ENCODE peak calls at places on chromosome 21, in seven cellular contexts. T, Q, R, A, C, V and O are unnamed samples.

GRCh38 chr21:44018127-44018526 is 6.0 kb downstream of the TRAPPC10 start:
- DNase-seq in T (no peak), Q (no peak), R (no peak), A (no peak), C (no peak), V (no peak), O (no peak)

GRCh38 chr21:41836166-41837015 is 42.8 kb downstream of the PRDM15 start:
- DNase-seq in T (no peak), Q (peak; percentile 52), R (no peak), A (no peak), C (no peak), V (no peak), O (no peak)

GRCh38 chr21:42570841-42571387 is 57.3 kb downstream of the SLC37A1 start:
- DNase-seq in T (no peak), Q (peak; percentile 65), R (no peak), A (no peak), C (peak; percentile 73), V (peak; percentile 8), O (peak; percentile 79)

GRCh38 chr21:35075546-35075945 is 26.4 kb upstream of the RUNX1 start:
- DNase-seq in T (no peak), Q (no peak), R (no peak), A (no peak), C (no peak), V (no peak), O (no peak)

GRCh38 chr21:29718081-29718815 is 221.5 kb downstream of the GRIK1 start:
- DNase-seq in T (no peak), Q (no peak), R (no peak), A (no peak), C (no peak), V (no peak), O (no peak)

GRCh38 chr21:20971296-20971921 is 26.8 kb upstream of the NCAM2 start:
- DNase-seq in T (peak; percentile 56), Q (no peak), R (no peak), A (no peak), C (no peak), V (peak; percentile 23), O (peak; percentile 74)

GRCh38 chr21:40386301-40386911 is 460.6 kb downstream of the DSCAM start:
- DNase-seq in T (peak; percentile 23), Q (peak; percentile 81), R (no peak), A (peak; percentile 31), C (peak; percentile 56), V (peak; percentile 34), O (peak; percentile 37)

GRCh38 chr21:36135391-36136094 is 664 bp downstream of the CBR3 start:
- DNase-seq in T (peak; percentile 75), Q (peak; percentile 75), R (no peak), A (peak; percentile 73), C (peak; percentile 70), V (peak; percentile 62), O (peak; percentile 39)

GRCh38 chr21:43921979-43922945 is 57.2 kb downstream of the AGPAT3 start:
- DNase-seq in T (no peak), Q (no peak), R (peak; percentile 69), A (no peak), C (no peak), V (no peak), O (peak; percentile 15)

GRCh38 chr21:26965567-26966359 is 1.1 kb downstream of the ADAMTS5 start:
- DNase-seq in T (no peak), Q (peak; percentile 67), R (no peak), A (peak; percentile 39), C (peak; percentile 51), V (peak; percentile 21), O (peak; percentile 71)
- TF ChIP-seq CTCF in T (no peak), Q (peak; percentile 32), R (no peak), A (peak; percentile 58), C (peak; percentile 27), V (peak; percentile 22), O (peak; percentile 50)

DNA sequence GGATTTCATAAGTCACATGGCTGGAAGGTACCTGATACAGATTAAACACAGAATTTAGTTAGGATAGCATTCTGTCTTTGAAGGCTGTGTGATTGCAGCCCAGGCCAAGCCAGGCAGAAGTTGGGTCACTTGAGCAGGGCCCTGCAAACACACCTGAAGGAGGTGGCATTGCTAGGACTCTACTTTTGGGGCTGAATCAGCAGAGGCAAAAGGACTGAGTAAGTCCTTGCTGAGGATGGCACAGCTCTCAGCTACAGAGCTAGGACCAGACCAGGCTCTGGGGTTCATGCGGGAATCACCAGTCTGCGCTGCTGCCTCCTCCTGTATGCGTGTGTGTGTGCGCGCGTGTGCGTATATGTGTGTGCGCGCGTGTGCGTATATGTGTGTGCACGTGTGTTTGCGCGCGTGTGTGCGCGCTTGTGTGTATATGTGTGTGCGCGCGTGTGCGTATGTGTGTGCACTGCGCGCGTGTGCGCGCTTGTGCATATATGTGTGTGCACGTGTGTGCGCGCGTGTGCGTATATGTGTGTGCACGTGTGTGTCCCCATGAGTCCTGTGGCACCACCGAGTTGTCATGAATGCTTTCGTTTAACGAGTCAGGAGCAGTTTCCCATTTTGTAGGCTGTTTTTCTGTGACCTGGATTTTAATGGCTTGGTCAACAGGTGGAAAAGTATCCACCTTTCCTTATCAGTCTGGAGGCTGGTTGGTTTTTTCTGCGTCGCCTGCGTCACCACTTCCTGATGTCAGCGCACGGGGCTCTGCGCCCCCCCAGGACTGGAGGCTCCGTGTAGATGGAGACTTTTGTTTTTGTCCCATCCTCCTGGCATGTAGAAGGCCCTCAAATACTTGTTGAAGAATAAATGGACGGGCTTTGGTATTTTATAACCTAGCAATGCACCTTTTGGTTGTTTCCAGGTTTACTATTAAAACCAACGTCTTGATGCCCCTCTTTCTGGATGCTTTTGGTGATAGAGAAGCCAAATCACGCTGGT is 34.7 kb downstream of the ADARB1 start:
- DNase-seq in T (no peak), Q (no peak), R (no peak), A (no peak), C (no peak), V (no peak), O (no peak)
- H3K4me3 ChIP-seq in T (no peak overlapping the region), Q (no peak overlapping the region), R (peak overlapping the region; percentile 54), A (peak overlapping the region; percentile 18), C (no peak overlapping the region), V (no peak overlapping the region), O (no peak overlapping the region)

DNA sequence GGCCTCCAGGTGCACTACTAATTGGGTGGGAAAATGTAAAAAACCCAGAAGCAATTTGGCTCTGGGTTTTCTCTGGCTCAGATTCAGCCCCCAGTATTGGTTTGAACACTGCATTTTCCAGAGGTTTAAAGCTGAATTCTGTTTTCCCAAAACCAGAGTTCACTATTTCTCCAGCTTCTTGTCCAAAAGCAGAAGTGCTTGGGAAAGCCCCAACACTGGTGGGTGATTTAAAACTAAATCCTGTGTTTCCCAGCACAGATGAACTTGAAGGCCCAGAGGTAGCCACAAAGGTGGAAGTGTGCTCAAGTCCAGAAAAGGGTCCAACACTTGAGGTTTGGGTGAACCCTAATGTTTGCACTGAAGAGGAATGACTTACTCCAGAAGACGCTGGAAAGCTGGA is 689 bp downstream of the MCM3AP start:
- DNase-seq in T (no peak), Q (no peak), R (no peak), A (no peak), C (no peak), V (no peak), O (no peak)
- H3K4me1 ChIP-seq in T (peaks cover 54% of the 10 kb centered on the region), Q (peaks cover 54% of the 10 kb centered on the region), R (peaks cover 13% of the 10 kb centered on the region), A (peaks cover 52% of the 10 kb centered on the region), C (peaks cover 29% of the 10 kb centered on the region), V (peaks cover 24% of the 10 kb centered on the region), O (peaks cover 8% of the 10 kb centered on the region)

DNA sequence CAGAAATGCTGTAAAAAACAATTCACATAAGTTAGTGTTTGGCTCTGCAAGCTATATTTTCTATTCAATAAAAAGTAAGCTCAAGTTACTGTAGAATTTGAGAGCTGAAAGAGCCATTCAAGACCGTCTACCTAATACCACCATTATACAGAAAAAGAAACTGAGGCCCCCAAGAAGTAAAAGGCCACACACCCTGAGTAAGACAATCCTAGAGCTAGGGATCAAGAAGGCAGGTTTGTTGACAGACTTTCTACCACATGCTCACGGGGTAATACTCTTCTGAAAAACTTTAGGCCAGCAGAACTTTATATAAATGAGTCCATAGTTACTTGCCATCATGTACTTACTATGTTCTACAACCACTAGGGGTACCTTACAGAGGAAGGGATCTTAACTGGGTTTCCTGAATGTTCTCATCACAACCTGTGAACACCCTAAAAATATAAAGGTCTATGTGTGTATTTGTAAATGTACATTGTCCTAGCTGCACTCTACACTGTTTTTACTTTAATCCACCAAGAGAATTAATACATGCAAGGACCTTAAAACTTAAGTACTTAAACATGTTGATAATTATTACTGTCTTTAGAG is 2.7 kb downstream of the PSMG1 start:
- DNase-seq in T (no peak), Q (no peak), R (no peak), A (no peak), C (no peak), V (no peak), O (no peak)
- TF ChIP-seq CTCF in T (no peak), Q (peak; percentile 14), R (no peak), A (no peak), C (no peak), V (no peak), O (no peak)

DNA sequence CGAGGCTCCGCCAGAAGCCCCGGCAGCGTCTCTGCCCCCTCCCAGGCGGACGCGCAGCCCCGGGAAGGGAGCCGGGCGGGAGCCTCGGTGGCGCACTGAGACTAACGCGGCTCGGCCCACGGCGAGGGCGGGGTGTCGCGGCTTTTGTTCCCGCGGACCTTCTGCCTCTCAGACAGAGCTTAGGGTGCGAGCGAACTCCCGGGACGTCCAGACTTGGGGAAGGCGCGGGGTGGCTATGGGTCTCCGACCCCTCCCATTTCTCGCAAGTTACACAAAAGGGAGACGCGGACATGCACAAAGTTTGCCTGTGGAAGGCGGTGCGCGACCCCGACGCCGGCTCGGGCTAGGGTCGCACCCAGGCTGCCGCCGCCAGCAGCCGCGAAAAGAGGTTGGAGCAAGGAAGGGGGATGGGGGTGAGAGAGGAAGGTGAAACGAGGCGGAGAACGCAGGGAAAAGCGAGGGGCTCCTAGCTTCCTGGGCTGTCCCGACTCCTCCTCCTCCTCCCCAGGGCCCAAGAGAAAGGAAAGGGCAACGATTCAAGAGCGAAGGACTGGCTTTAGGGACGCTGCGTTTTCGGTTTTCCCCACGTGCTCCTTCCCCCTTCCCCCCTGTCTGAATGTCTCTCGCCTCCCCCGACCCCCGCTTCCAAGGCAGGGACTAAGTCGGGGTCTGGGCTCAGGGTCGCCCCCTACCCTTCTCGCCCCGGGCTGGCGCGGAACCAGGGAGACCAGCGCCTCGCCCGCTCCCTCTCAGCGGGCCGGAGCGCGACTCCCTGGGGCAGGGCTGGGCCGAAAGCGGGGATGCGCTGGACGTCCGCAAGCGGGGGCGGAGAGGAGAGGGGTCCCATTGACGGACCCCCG is 729 bp downstream of the APP start:
- DNase-seq in T (peak; percentile 15), Q (peak; percentile 82), R (no peak), A (peak; percentile 59), C (peak; percentile 61), V (peak; percentile 64), O (peak; percentile 66)
- H3K4me3 ChIP-seq in T (peak overlapping the region; percentile 99), Q (peak overlapping the region; percentile 93), R (peak overlapping the region; percentile 84), A (peak overlapping the region; percentile 94), C (peak overlapping the region; percentile 94), V (peak overlapping the region; percentile 83), O (peak overlapping the region; percentile 94)

DNA sequence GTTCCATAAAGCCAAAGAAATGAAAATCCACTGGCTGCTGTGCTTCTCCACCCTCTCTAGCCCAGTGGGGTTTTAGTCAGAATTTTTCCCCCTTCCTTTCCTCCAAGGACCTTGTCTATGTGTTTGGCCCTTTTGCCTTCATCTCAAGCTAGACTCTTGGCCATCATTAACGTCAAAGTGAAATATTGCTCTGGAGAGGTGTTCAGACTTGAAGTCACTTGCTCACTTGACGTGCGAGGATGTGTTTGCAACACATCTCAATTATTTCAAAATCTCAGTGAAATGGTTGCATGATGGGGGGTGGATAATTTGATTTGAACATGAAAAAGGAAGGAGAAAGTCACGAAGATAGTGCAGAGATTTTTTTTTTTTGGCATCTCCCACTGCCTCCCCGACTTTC is 13.6 kb downstream of the EVA1C start:
- DNase-seq in T (no peak), Q (no peak), R (no peak), A (no peak), C (no peak), V (no peak), O (no peak)
- H3K4me1 ChIP-seq in T (peaks cover 23% of the 10 kb centered on the region), Q (no peaks in the 10 kb centered on the region), R (no peaks in the 10 kb centered on the region), A (peaks cover 16% of the 10 kb centered on the region), C (peaks cover 6% of the 10 kb centered on the region), V (no peaks in the 10 kb centered on the region), O (no peaks in the 10 kb centered on the region)